ENCODE peak calls at places on chromosomes 3 and 15, in four cellular contexts. One of them, this sample, is unnamed.

GRCh38 chr15:89118481-89118989 is 30.3 kb downstream of the ABHD2 start:
- DNase-seq in cerebellar nuclear complex: no peak
- DNase-seq in activated effector memory CD4-positive, alpha-beta T cell treated with anti-CD3 and anti-CD28 coated beads, Interleukin-2, amount 50 U/mL, for 16 hours: no peak
- DNase-seq in activated CD8-positive, alpha-beta memory T cell treated with anti-CD3 and anti-CD28 coated beads, Interleukin-2, amount 50 U/mL, for 48 hours: no peak
- DNase-seq in this sample: no peak

GRCh38 chr3:175234075-175234474 is 374.9 kb downstream of the NAALADL2 start:
- DNase-seq in cerebellar nuclear complex: no peak
- DNase-seq in activated effector memory CD4-positive, alpha-beta T cell treated with anti-CD3 and anti-CD28 coated beads, Interleukin-2, amount 50 U/mL, for 16 hours: no peak
- DNase-seq in activated CD8-positive, alpha-beta memory T cell treated with anti-CD3 and anti-CD28 coated beads, Interleukin-2, amount 50 U/mL, for 48 hours: no peak
- DNase-seq in this sample: no peak

GRCh38 chr3:149589332-149589731 is 68.5 kb downstream of the WWTR1 start:
- DNase-seq in cerebellar nuclear complex: no peak
- DNase-seq in activated effector memory CD4-positive, alpha-beta T cell treated with anti-CD3 and anti-CD28 coated beads, Interleukin-2, amount 50 U/mL, for 16 hours: no peak
- DNase-seq in activated CD8-positive, alpha-beta memory T cell treated with anti-CD3 and anti-CD28 coated beads, Interleukin-2, amount 50 U/mL, for 48 hours: no peak
- DNase-seq in this sample: no peak

GRCh38 chr15:34609658-34610057 is 26.2 kb upstream of the GOLGA8B start:
- DNase-seq in cerebellar nuclear complex: no peak
- DNase-seq in activated effector memory CD4-positive, alpha-beta T cell treated with anti-CD3 and anti-CD28 coated beads, Interleukin-2, amount 50 U/mL, for 16 hours: no peak
- DNase-seq in activated CD8-positive, alpha-beta memory T cell treated with anti-CD3 and anti-CD28 coated beads, Interleukin-2, amount 50 U/mL, for 48 hours: no peak
- DNase-seq in this sample: no peak

GRCh38 chr15:89781891-89782618 is 5.9 kb downstream of the MESP2 start:
- DNase-seq in cerebellar nuclear complex: no peak
- DNase-seq in activated effector memory CD4-positive, alpha-beta T cell treated with anti-CD3 and anti-CD28 coated beads, Interleukin-2, amount 50 U/mL, for 16 hours: no peak
- DNase-seq in activated CD8-positive, alpha-beta memory T cell treated with anti-CD3 and anti-CD28 coated beads, Interleukin-2, amount 50 U/mL, for 48 hours: no peak
- DNase-seq in this sample: peak

GRCh38 chr15:66796343-66796742 is 94.3 kb downstream of the SMAD6 start:
- DNase-seq in cerebellar nuclear complex: no peak
- DNase-seq in activated effector memory CD4-positive, alpha-beta T cell treated with anti-CD3 and anti-CD28 coated beads, Interleukin-2, amount 50 U/mL, for 16 hours: no peak
- DNase-seq in activated CD8-positive, alpha-beta memory T cell treated with anti-CD3 and anti-CD28 coated beads, Interleukin-2, amount 50 U/mL, for 48 hours: peak
- DNase-seq in this sample: no peak

GRCh38 chr15:44101944-44102343 is 93.1 kb downstream of the FRMD5 start:
- DNase-seq in cerebellar nuclear complex: no peak
- DNase-seq in activated effector memory CD4-positive, alpha-beta T cell treated with anti-CD3 and anti-CD28 coated beads, Interleukin-2, amount 50 U/mL, for 16 hours: no peak
- DNase-seq in activated CD8-positive, alpha-beta memory T cell treated with anti-CD3 and anti-CD28 coated beads, Interleukin-2, amount 50 U/mL, for 48 hours: no peak
- DNase-seq in this sample: no peak

GRCh38 chr3:16883057-16883725 is 1.6 kb upstream of the PLCL2 start:
- DNase-seq in cerebellar nuclear complex: no peak
- DNase-seq in activated effector memory CD4-positive, alpha-beta T cell treated with anti-CD3 and anti-CD28 coated beads, Interleukin-2, amount 50 U/mL, for 16 hours: no peak
- DNase-seq in activated CD8-positive, alpha-beta memory T cell treated with anti-CD3 and anti-CD28 coated beads, Interleukin-2, amount 50 U/mL, for 48 hours: no peak
- DNase-seq in this sample: peak

GRCh38 chr3:148203263-148204010 is 494.3 kb upstream of the AGTR1 start:
- DNase-seq in cerebellar nuclear complex: no peak
- DNase-seq in activated effector memory CD4-positive, alpha-beta T cell treated with anti-CD3 and anti-CD28 coated beads, Interleukin-2, amount 50 U/mL, for 16 hours: no peak
- DNase-seq in activated CD8-positive, alpha-beta memory T cell treated with anti-CD3 and anti-CD28 coated beads, Interleukin-2, amount 50 U/mL, for 48 hours: no peak
- DNase-seq in this sample: no peak

GRCh38 chr15:51132384-51133139 is 37.9 kb upstream of the TNFAIP8L3 start:
- DNase-seq in cerebellar nuclear complex: no peak
- DNase-seq in activated effector memory CD4-positive, alpha-beta T cell treated with anti-CD3 and anti-CD28 coated beads, Interleukin-2, amount 50 U/mL, for 16 hours: no peak
- DNase-seq in activated CD8-positive, alpha-beta memory T cell treated with anti-CD3 and anti-CD28 coated beads, Interleukin-2, amount 50 U/mL, for 48 hours: no peak
- DNase-seq in this sample: peak

GRCh38 chr15:76330281-76330680 is 6.3 kb upstream of the ISL2 start:
- DNase-seq in cerebellar nuclear complex: peak
- DNase-seq in activated effector memory CD4-positive, alpha-beta T cell treated with anti-CD3 and anti-CD28 coated beads, Interleukin-2, amount 50 U/mL, for 16 hours: no peak
- DNase-seq in activated CD8-positive, alpha-beta memory T cell treated with anti-CD3 and anti-CD28 coated beads, Interleukin-2, amount 50 U/mL, for 48 hours: no peak
- DNase-seq in this sample: no peak

GRCh38 chr15:40108061-40108854 is 421 bp downstream of the BMF start:
- DNase-seq in cerebellar nuclear complex: no peak
- DNase-seq in activated effector memory CD4-positive, alpha-beta T cell treated with anti-CD3 and anti-CD28 coated beads, Interleukin-2, amount 50 U/mL, for 16 hours: no peak
- DNase-seq in activated CD8-positive, alpha-beta memory T cell treated with anti-CD3 and anti-CD28 coated beads, Interleukin-2, amount 50 U/mL, for 48 hours: peak
- DNase-seq in this sample: peak

GRCh38 chr3:103048371-103048722 is 613.5 kb downstream of the ZPLD1 start:
- DNase-seq in cerebellar nuclear complex: no peak
- DNase-seq in activated effector memory CD4-positive, alpha-beta T cell treated with anti-CD3 and anti-CD28 coated beads, Interleukin-2, amount 50 U/mL, for 16 hours: no peak
- DNase-seq in activated CD8-positive, alpha-beta memory T cell treated with anti-CD3 and anti-CD28 coated beads, Interleukin-2, amount 50 U/mL, for 48 hours: no peak
- DNase-seq in this sample: no peak

GRCh38 chr3:192571197-192571791 is 156.0 kb downstream of the FGF12 start:
- DNase-seq in cerebellar nuclear complex: peak
- DNase-seq in activated effector memory CD4-positive, alpha-beta T cell treated with anti-CD3 and anti-CD28 coated beads, Interleukin-2, amount 50 U/mL, for 16 hours: no peak
- DNase-seq in activated CD8-positive, alpha-beta memory T cell treated with anti-CD3 and anti-CD28 coated beads, Interleukin-2, amount 50 U/mL, for 48 hours: peak
- DNase-seq in this sample: peak

GRCh38 chr15:77595231-77595630 is 37.5 kb downstream of the LINGO1 start:
- DNase-seq in cerebellar nuclear complex: no peak
- DNase-seq in activated effector memory CD4-positive, alpha-beta T cell treated with anti-CD3 and anti-CD28 coated beads, Interleukin-2, amount 50 U/mL, for 16 hours: no peak
- DNase-seq in activated CD8-positive, alpha-beta memory T cell treated with anti-CD3 and anti-CD28 coated beads, Interleukin-2, amount 50 U/mL, for 48 hours: no peak
- DNase-seq in this sample: no peak

GRCh38 chr15:100172356-100173024 is 169.3 kb downstream of the ADAMTS17 start:
- DNase-seq in cerebellar nuclear complex: no peak
- DNase-seq in activated effector memory CD4-positive, alpha-beta T cell treated with anti-CD3 and anti-CD28 coated beads, Interleukin-2, amount 50 U/mL, for 16 hours: no peak
- DNase-seq in activated CD8-positive, alpha-beta memory T cell treated with anti-CD3 and anti-CD28 coated beads, Interleukin-2, amount 50 U/mL, for 48 hours: no peak
- DNase-seq in this sample: no peak

GRCh38 chr3:143360244-143360643 is 240.7 kb downstream of the CHST2 start:
- DNase-seq in cerebellar nuclear complex: no peak
- DNase-seq in activated effector memory CD4-positive, alpha-beta T cell treated with anti-CD3 and anti-CD28 coated beads, Interleukin-2, amount 50 U/mL, for 16 hours: no peak
- DNase-seq in activated CD8-positive, alpha-beta memory T cell treated with anti-CD3 and anti-CD28 coated beads, Interleukin-2, amount 50 U/mL, for 48 hours: no peak
- DNase-seq in this sample: no peak

GRCh38 chr3:173553635-173554280 is 156.2 kb downstream of the NLGN1 start:
- DNase-seq in cerebellar nuclear complex: no peak
- DNase-seq in activated effector memory CD4-positive, alpha-beta T cell treated with anti-CD3 and anti-CD28 coated beads, Interleukin-2, amount 50 U/mL, for 16 hours: no peak
- DNase-seq in activated CD8-positive, alpha-beta memory T cell treated with anti-CD3 and anti-CD28 coated beads, Interleukin-2, amount 50 U/mL, for 48 hours: no peak
- DNase-seq in this sample: no peak

GRCh38 chr3:40044487-40044886 is 235.1 kb downstream of the MYRIP start:
- DNase-seq in cerebellar nuclear complex: no peak
- DNase-seq in activated effector memory CD4-positive, alpha-beta T cell treated with anti-CD3 and anti-CD28 coated beads, Interleukin-2, amount 50 U/mL, for 16 hours: no peak
- DNase-seq in activated CD8-positive, alpha-beta memory T cell treated with anti-CD3 and anti-CD28 coated beads, Interleukin-2, amount 50 U/mL, for 48 hours: no peak
- DNase-seq in this sample: no peak

GRCh38 chr15:48459571-48460461 is 128.6 kb downstream of the DUT start:
- DNase-seq in cerebellar nuclear complex: no peak
- DNase-seq in activated effector memory CD4-positive, alpha-beta T cell treated with anti-CD3 and anti-CD28 coated beads, Interleukin-2, amount 50 U/mL, for 16 hours: no peak
- DNase-seq in activated CD8-positive, alpha-beta memory T cell treated with anti-CD3 and anti-CD28 coated beads, Interleukin-2, amount 50 U/mL, for 48 hours: no peak
- DNase-seq in this sample: no peak

GRCh38 chr3:71395927-71396695 is 187.4 kb downstream of the FOXP1 start:
- DNase-seq in cerebellar nuclear complex: no peak
- DNase-seq in activated effector memory CD4-positive, alpha-beta T cell treated with anti-CD3 and anti-CD28 coated beads, Interleukin-2, amount 50 U/mL, for 16 hours: no peak
- DNase-seq in activated CD8-positive, alpha-beta memory T cell treated with anti-CD3 and anti-CD28 coated beads, Interleukin-2, amount 50 U/mL, for 48 hours: no peak
- DNase-seq in this sample: no peak

GRCh38 chr3:120645083-120645800 is 36.8 kb downstream of the HGD start:
- DNase-seq in cerebellar nuclear complex: no peak
- DNase-seq in activated effector memory CD4-positive, alpha-beta T cell treated with anti-CD3 and anti-CD28 coated beads, Interleukin-2, amount 50 U/mL, for 16 hours: no peak
- DNase-seq in activated CD8-positive, alpha-beta memory T cell treated with anti-CD3 and anti-CD28 coated beads, Interleukin-2, amount 50 U/mL, for 48 hours: no peak
- DNase-seq in this sample: no peak

GRCh38 chr3:2247249-2247648 is 148.6 kb downstream of the CNTN4 start:
- DNase-seq in cerebellar nuclear complex: no peak
- DNase-seq in activated effector memory CD4-positive, alpha-beta T cell treated with anti-CD3 and anti-CD28 coated beads, Interleukin-2, amount 50 U/mL, for 16 hours: no peak
- DNase-seq in activated CD8-positive, alpha-beta memory T cell treated with anti-CD3 and anti-CD28 coated beads, Interleukin-2, amount 50 U/mL, for 48 hours: no peak
- DNase-seq in this sample: no peak

GRCh38 chr3:42906085-42906904 is at the start of gene ZNF662:
- DNase-seq in cerebellar nuclear complex: peak
- DNase-seq in activated effector memory CD4-positive, alpha-beta T cell treated with anti-CD3 and anti-CD28 coated beads, Interleukin-2, amount 50 U/mL, for 16 hours: peak
- DNase-seq in activated CD8-positive, alpha-beta memory T cell treated with anti-CD3 and anti-CD28 coated beads, Interleukin-2, amount 50 U/mL, for 48 hours: peak
- DNase-seq in this sample: peak

GRCh38 chr3:179348325-179349013 is 960 bp downstream of the MFN1 start:
- DNase-seq in cerebellar nuclear complex: no peak
- DNase-seq in activated effector memory CD4-positive, alpha-beta T cell treated with anti-CD3 and anti-CD28 coated beads, Interleukin-2, amount 50 U/mL, for 16 hours: no peak
- DNase-seq in activated CD8-positive, alpha-beta memory T cell treated with anti-CD3 and anti-CD28 coated beads, Interleukin-2, amount 50 U/mL, for 48 hours: no peak
- DNase-seq in this sample: no peak

GRCh38 chr15:68421798-68422402 is 10.1 kb downstream of the ITGA11 start:
- DNase-seq in cerebellar nuclear complex: no peak
- DNase-seq in activated effector memory CD4-positive, alpha-beta T cell treated with anti-CD3 and anti-CD28 coated beads, Interleukin-2, amount 50 U/mL, for 16 hours: no peak
- DNase-seq in activated CD8-positive, alpha-beta memory T cell treated with anti-CD3 and anti-CD28 coated beads, Interleukin-2, amount 50 U/mL, for 48 hours: no peak
- DNase-seq in this sample: peak

GRCh38 chr3:117059054-117059989 is 349.7 kb downstream of the TUSC7 start:
- DNase-seq in cerebellar nuclear complex: no peak
- DNase-seq in activated effector memory CD4-positive, alpha-beta T cell treated with anti-CD3 and anti-CD28 coated beads, Interleukin-2, amount 50 U/mL, for 16 hours: no peak
- DNase-seq in activated CD8-positive, alpha-beta memory T cell treated with anti-CD3 and anti-CD28 coated beads, Interleukin-2, amount 50 U/mL, for 48 hours: no peak
- DNase-seq in this sample: no peak

GRCh38 chr15:67521770-67522568 is 1.0 kb downstream of the C15orf61 start:
- DNase-seq in cerebellar nuclear complex: peak
- DNase-seq in activated effector memory CD4-positive, alpha-beta T cell treated with anti-CD3 and anti-CD28 coated beads, Interleukin-2, amount 50 U/mL, for 16 hours: no peak
- DNase-seq in activated CD8-positive, alpha-beta memory T cell treated with anti-CD3 and anti-CD28 coated beads, Interleukin-2, amount 50 U/mL, for 48 hours: no peak
- DNase-seq in this sample: no peak

GRCh38 chr3:16103472-16103871 is 71.0 kb upstream of the GALNT15 start:
- DNase-seq in cerebellar nuclear complex: no peak
- DNase-seq in activated effector memory CD4-positive, alpha-beta T cell treated with anti-CD3 and anti-CD28 coated beads, Interleukin-2, amount 50 U/mL, for 16 hours: no peak
- DNase-seq in activated CD8-positive, alpha-beta memory T cell treated with anti-CD3 and anti-CD28 coated beads, Interleukin-2, amount 50 U/mL, for 48 hours: no peak
- DNase-seq in this sample: no peak

GRCh38 chr3:119529883-119530282 is 29.5 kb downstream of the CD80 start:
- DNase-seq in cerebellar nuclear complex: no peak
- DNase-seq in activated effector memory CD4-positive, alpha-beta T cell treated with anti-CD3 and anti-CD28 coated beads, Interleukin-2, amount 50 U/mL, for 16 hours: no peak
- DNase-seq in activated CD8-positive, alpha-beta memory T cell treated with anti-CD3 and anti-CD28 coated beads, Interleukin-2, amount 50 U/mL, for 48 hours: no peak
- DNase-seq in this sample: no peak

GRCh38 chr3:140004271-140004670 is 69.3 kb downstream of the CLSTN2 start:
- DNase-seq in cerebellar nuclear complex: no peak
- DNase-seq in activated effector memory CD4-positive, alpha-beta T cell treated with anti-CD3 and anti-CD28 coated beads, Interleukin-2, amount 50 U/mL, for 16 hours: no peak
- DNase-seq in activated CD8-positive, alpha-beta memory T cell treated with anti-CD3 and anti-CD28 coated beads, Interleukin-2, amount 50 U/mL, for 48 hours: no peak
- DNase-seq in this sample: no peak

GRCh38 chr3:36700537-36701248 is 63.7 kb downstream of the DCLK3 start:
- DNase-seq in cerebellar nuclear complex: no peak
- DNase-seq in activated effector memory CD4-positive, alpha-beta T cell treated with anti-CD3 and anti-CD28 coated beads, Interleukin-2, amount 50 U/mL, for 16 hours: peak
- DNase-seq in activated CD8-positive, alpha-beta memory T cell treated with anti-CD3 and anti-CD28 coated beads, Interleukin-2, amount 50 U/mL, for 48 hours: peak
- DNase-seq in this sample: no peak